ENCODE peak calls at places on chromosomes 11 and 22, in nine cellular contexts. C is globus pallidus; I is activated T-helper 1 cell treated with anti-CD3 and anti-CD28 coated beads, Interleukin-12 subunit alpha, Interleukin-12 subunit beta, Interleukin-2, Interleukin-4 antibody, amounts not matched to agents 30 ng/mL and 10 ng/mL and 1 ng/mL, durations not matched to agents 14 hours and 24 hours and 36 hours; D is stimulated activated CD4-positive, alpha-beta T cell treated with anti-CD3 and anti-CD28 coated beads, Interleukin-2, amount 100 ng/mL, for 48 hours; E is activated CD8-positive, alpha-beta T cell treated with anti-CD3 and anti-CD28 coated beads for 36 hours; G is right atrium auricular region; O is activated effector memory CD4-positive, alpha-beta T cell treated with anti-CD3 and anti-CD28 coated beads, Interleukin-2, amount 50 U/mL, for 16 hours; W is KBM-7; F is astrocyte of the spinal cord. B is an unnamed sample.

GRCh38 chr11:12556155-12556554 is 118.1 kb upstream of the TEAD1 start:
- DNase-seq in C (no peak), I (no peak), D (no peak), E (no peak), G (peak), O (no peak), W (no peak), F (peak), B (no peak)

GRCh38 chr11:110075087-110075821 is 17.9 kb upstream of the ZC3H12C start:
- DNase-seq in C (no peak), I (no peak), D (no peak), E (no peak), G (no peak), O (no peak), W (no peak), F (peak), B (no peak)

GRCh38 chr11:65298131-65298535 is 16.5 kb upstream of the CDC42EP2 start:
- DNase-seq in C (peak), I (no peak), D (no peak), E (no peak), G (peak), O (no peak), W (no peak), F (peak), B (no peak)

GRCh38 chr11:57240757-57241156 is 3.7 kb upstream of the APLNR start:
- DNase-seq in C (no peak), I (no peak), D (no peak), E (no peak), G (peak), O (no peak), W (no peak), F (no peak), B (no peak)

GRCh38 chr22:33573479-33573878 is 346.8 kb downstream of the LARGE1 start:
- DNase-seq in C (no peak), I (no peak), D (no peak), E (no peak), G (no peak), O (no peak), W (no peak), F (no peak), B (no peak)

GRCh38 chr11:70695086-70695960 is 297.0 kb downstream of the CTTN start:
- DNase-seq in C (no peak), I (no peak), D (no peak), E (no peak), G (no peak), O (no peak), W (no peak), F (no peak), B (no peak)

GRCh38 chr11:122733301-122733686 is 77.8 kb downstream of the UBASH3B start:
- DNase-seq in C (peak), I (no peak), D (no peak), E (no peak), G (peak), O (no peak), W (no peak), F (peak), B (no peak)

GRCh38 chr11:27388869-27389268 is 25.9 kb upstream of the CCDC34 start:
- DNase-seq in C (no peak), I (no peak), D (no peak), E (no peak), G (no peak), O (no peak), W (no peak), F (no peak), B (no peak)

GRCh38 chr22:46091277-46091977 is 58.9 kb upstream of the PPARA start:
- DNase-seq in C (no peak), I (no peak), D (no peak), E (no peak), G (no peak), O (no peak), W (no peak), F (peak), B (no peak)

GRCh38 chr22:19663286-19663815 is 51.0 kb upstream of the SEPTIN5 start:
- DNase-seq in C (no peak), I (no peak), D (no peak), E (peak), G (no peak), O (no peak), W (peak), F (peak), B (peak)

GRCh38 chr11:44592125-44592643 is 26.7 kb downstream of the CD82 start:
- DNase-seq in C (no peak), I (no peak), D (no peak), E (no peak), G (peak), O (no peak), W (no peak), F (no peak), B (no peak)

GRCh38 chr11:134071306-134071705 is 2.4 kb downstream of the JAM3 start:
- DNase-seq in C (no peak), I (no peak), D (no peak), E (no peak), G (no peak), O (no peak), W (no peak), F (no peak), B (no peak)

GRCh38 chr11:68821670-68822069 is 20.0 kb downstream of the CPT1A start:
- DNase-seq in C (no peak), I (no peak), D (no peak), E (no peak), G (no peak), O (no peak), W (no peak), F (no peak), B (no peak)

GRCh38 chr22:19514831-19515565 is 9.2 kb downstream of the CLDN5 start:
- DNase-seq in C (no peak), I (no peak), D (no peak), E (no peak), G (no peak), O (peak), W (no peak), F (peak), B (no peak)

GRCh38 chr22:46084943-46085830 is 65.1 kb upstream of the PPARA start:
- DNase-seq in C (peak), I (no peak), D (no peak), E (no peak), G (peak), O (no peak), W (no peak), F (peak), B (no peak)

GRCh38 chr22:25057013-25057881 is 104.7 kb downstream of the KIAA1671 start:
- DNase-seq in C (no peak), I (peak), D (peak), E (peak), G (peak), O (peak), W (peak), F (peak), B (no peak)

GRCh38 chr22:31625661-31626426 is 36.2 kb downstream of the PISD start:
- DNase-seq in C (peak), I (no peak), D (no peak), E (no peak), G (no peak), O (no peak), W (no peak), F (peak), B (no peak)

GRCh38 chr11:30855383-30856006 is 269.3 kb upstream of the MPPED2 start:
- DNase-seq in C (peak), I (no peak), D (no peak), E (no peak), G (no peak), O (no peak), W (peak), F (peak), B (no peak)

GRCh38 chr22:12601870-12602779 is 2925.9 kb upstream of the OR11H1 start:
- DNase-seq in C (no peak), I (no peak), D (no peak), E (no peak), G (no peak), O (peak), W (no peak), F (no peak), B (no peak)

GRCh38 chr11:74466916-74467885 is at the start of gene KCNE3:
- DNase-seq in C (no peak), I (no peak), D (no peak), E (no peak), G (no peak), O (no peak), W (peak), F (peak), B (no peak)

GRCh38 chr11:83008581-83008923 is 63.1 kb downstream of the RAB30 start:
- DNase-seq in C (no peak), I (no peak), D (no peak), E (no peak), G (no peak), O (no peak), W (no peak), F (peak), B (no peak)

GRCh38 chr22:29346659-29347058 is 31.2 kb upstream of the RASL10A start:
- DNase-seq in C (peak), I (no peak), D (no peak), E (no peak), G (no peak), O (no peak), W (no peak), F (no peak), B (no peak)

GRCh38 chr11:69352715-69353325 is 58.9 kb downstream of the MYEOV start:
- DNase-seq in C (no peak), I (no peak), D (no peak), E (peak), G (peak), O (peak), W (no peak), F (peak), B (peak)

GRCh38 chr11:15153231-15153630 is 38.5 kb downstream of the INSC start:
- DNase-seq in C (no peak), I (no peak), D (no peak), E (no peak), G (no peak), O (no peak), W (no peak), F (no peak), B (no peak)

GRCh38 chr11:27933992-27934829 is 173.7 kb downstream of the KIF18A start:
- DNase-seq in C (no peak), I (no peak), D (no peak), E (no peak), G (no peak), O (no peak), W (no peak), F (peak), B (peak)

GRCh38 chr11:95305726-95306522 is 74.9 kb upstream of the SESN3 start:
- DNase-seq in C (no peak), I (no peak), D (no peak), E (no peak), G (no peak), O (no peak), W (no peak), F (no peak), B (peak)

GRCh38 chr11:2089536-2090165 is 49.5 kb downstream of the IGF2 start:
- DNase-seq in C (no peak), I (peak), D (peak), E (peak), G (peak), O (peak), W (peak), F (peak), B (peak)

GRCh38 chr11:128607819-128608218 is 20.5 kb upstream of the ETS1 start:
- DNase-seq in C (no peak), I (no peak), D (no peak), E (no peak), G (no peak), O (no peak), W (no peak), F (no peak), B (no peak)

GRCh38 chr11:28284206-28284605 is 176.0 kb downstream of the METTL15 start:
- DNase-seq in C (no peak), I (no peak), D (no peak), E (no peak), G (no peak), O (no peak), W (no peak), F (no peak), B (no peak)

GRCh38 chr11:103736323-103736722 is 300.1 kb upstream of the DDI1 start:
- DNase-seq in C (no peak), I (no peak), D (no peak), E (no peak), G (no peak), O (no peak), W (no peak), F (no peak), B (no peak)

GRCh38 chr11:118778898-118779297 is 12.1 kb downstream of the DDX6 start:
- DNase-seq in C (no peak), I (no peak), D (no peak), E (no peak), G (no peak), O (no peak), W (no peak), F (no peak), B (no peak)

GRCh38 chr11:132318421-132319157 is 948.2 kb downstream of the NTM start:
- DNase-seq in C (no peak), I (no peak), D (no peak), E (no peak), G (no peak), O (no peak), W (no peak), F (peak), B (peak)

B was measured in foreskin melanocyte.